ENCODE peak calls at places on chromosome 2, in nine cellular contexts. S is IMR-90, L is ovary, F is kidney, H is heart right ventricle, O is psoas muscle, B is left ventricle myocardium inferior, Q is GM23248, D is lung. E is an unnamed sample.

GRCh38 chr2:72886505-72887031 is 640 bp upstream of the SPR start:
- DNase-seq in B (no peak), O (no peak), S (no peak), Q (no peak), H (no peak), F (no peak), D (no peak), L (no peak), E (no peak)

GRCh38 chr2:53969285-53970094 is 1.3 kb downstream of the PSME4 start:
- DNase-seq in L (no peak), D (no peak), H (no peak), S (peak; percentile 80), F (no peak), B (no peak), Q (peak; percentile 86), O (no peak), E (no peak)

GRCh38 chr2:84781942-84782716 is 98.8 kb downstream of the TRABD2A start:
- DNase-seq in H (no peak), Q (peak; percentile 34), L (no peak), O (no peak), F (no peak), B (no peak), S (peak; percentile 15), D (peak; percentile 38), E (no peak)

GRCh38 chr2:186426153-186427016 is 59.7 kb upstream of the ZC3H15 start:
- DNase-seq in L (no peak), B (no peak), D (no peak), H (no peak), S (no peak), F (no peak), Q (no peak), O (no peak), E (no peak)

GRCh38 chr2:70340921-70341765 is 39.3 kb upstream of the FAM136A start:
- DNase-seq in F (no peak), B (no peak), O (no peak), D (peak; percentile 49), Q (peak; percentile 67), H (no peak), L (no peak), S (peak; percentile 26), E (no peak)

GRCh38 chr2:194686569-194686968 is 970.5 kb upstream of the SLC39A10 start:
- DNase-seq in O (no peak), D (no peak), F (no peak), B (no peak), H (no peak), Q (no peak), S (no peak), L (no peak), E (no peak)

GRCh38 chr2:158969162-158969716 is 799 bp downstream of the TANC1 start:
- DNase-seq in O (no peak), S (no peak), F (no peak), H (no peak), Q (peak; percentile 34), D (no peak), B (no peak), L (no peak), E (no peak)

GRCh38 chr2:209818939-209819338 is 47.3 kb downstream of the UNC80 start:
- DNase-seq in O (no peak), S (no peak), L (no peak), H (no peak), D (no peak), Q (no peak), B (no peak), F (no peak), E (no peak)

GRCh38 chr2:239295377-239296019 is 105.3 kb downstream of the HDAC4 start:
- DNase-seq in O (no peak), F (no peak), B (no peak), L (no peak), S (no peak), D (no peak), H (no peak), Q (no peak), E (peak; percentile 1)

GRCh38 chr2:28463893-28464292 is 32.0 kb upstream of the PLB1 start:
- DNase-seq in F (no peak), H (no peak), S (peak; percentile 61), D (no peak), O (no peak), B (no peak), L (no peak), Q (no peak), E (no peak)

GRCh38 chr2:227812001-227812400 is 1.6 kb upstream of the CCL20 start:
- DNase-seq in Q (no peak), D (no peak), S (peak; percentile 63), H (no peak), L (no peak), F (no peak), O (no peak), B (no peak), E (no peak)

GRCh38 chr2:179701524-179702110 is 159.8 kb downstream of the ZNF385B start:
- DNase-seq in L (no peak), D (no peak), H (no peak), S (peak; percentile 45), O (no peak), F (no peak), Q (peak; percentile 61), B (no peak), E (no peak)

GRCh38 chr2:28707592-28707991 is 44.0 kb upstream of the PPP1CB start:
- DNase-seq in B (no peak), H (no peak), S (no peak), L (no peak), D (no peak), F (no peak), Q (no peak), O (no peak), E (no peak)

GRCh38 chr2:33541243-33541642 is 57.9 kb downstream of the FAM98A start:
- DNase-seq in B (no peak), S (no peak), O (no peak), Q (no peak), L (no peak), F (no peak), D (no peak), H (no peak), E (no peak)

GRCh38 chr2:237358721-237359595 is 55.0 kb downstream of the COL6A3 start:
- DNase-seq in H (no peak), Q (no peak), S (no peak), D (no peak), B (no peak), O (no peak), F (no peak), L (no peak), E (no peak)

GRCh38 chr2:237352279-237352845 is 61.6 kb downstream of the COL6A3 start:
- DNase-seq in B (no peak), F (no peak), S (no peak), L (no peak), D (no peak), Q (peak; percentile 43), O (no peak), H (no peak), E (no peak)

GRCh38 chr2:237354930-237355329 is 59.0 kb downstream of the COL6A3 start:
- DNase-seq in B (no peak), F (no peak), L (no peak), D (no peak), O (no peak), H (no peak), Q (peak; percentile 83), S (peak; percentile 72), E (no peak)

GRCh38 chr2:237353207-237353606 is 60.8 kb downstream of the COL6A3 start:
- DNase-seq in D (no peak), F (no peak), Q (no peak), L (no peak), O (no peak), B (no peak), S (no peak), H (no peak), E (no peak)

DNA sequence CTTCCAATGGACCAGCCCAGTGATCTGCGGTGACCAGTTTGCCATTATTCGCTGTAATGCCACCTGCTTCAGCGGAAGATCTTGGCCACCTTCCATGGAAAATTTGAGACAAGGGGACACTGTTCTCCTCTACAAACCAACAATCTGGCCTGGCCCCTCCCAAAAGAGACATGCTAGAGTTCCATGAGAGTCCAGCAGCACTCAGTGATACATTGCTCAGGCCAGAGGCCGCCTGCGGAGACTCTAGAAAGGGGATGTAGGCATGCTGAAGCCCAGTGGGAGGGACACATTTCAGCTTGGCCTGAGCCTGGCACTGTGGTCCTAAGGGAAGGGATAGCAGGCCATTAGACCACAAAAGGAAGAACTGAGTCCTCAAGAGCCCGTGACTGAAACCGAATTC is 58.2 kb downstream of the COL6A3 start:
- DNase-seq in S (no peak), L (no peak), D (no peak), F (no peak), H (no peak), B (no peak), O (no peak), Q (no peak), E (no peak)
- H3K4me1 ChIP-seq in S (peaks cover 27% of the 10 kb centered on the region), L (peaks cover 14% of the 10 kb centered on the region), D (no peaks in the 10 kb centered on the region), F (no peaks in the 10 kb centered on the region), H (no peaks in the 10 kb centered on the region), B (peaks cover 15% of the 10 kb centered on the region), O (peaks cover 20% of the 10 kb centered on the region), Q (peaks cover 13% of the 10 kb centered on the region), E (no peaks in the 10 kb centered on the region)

DNA sequence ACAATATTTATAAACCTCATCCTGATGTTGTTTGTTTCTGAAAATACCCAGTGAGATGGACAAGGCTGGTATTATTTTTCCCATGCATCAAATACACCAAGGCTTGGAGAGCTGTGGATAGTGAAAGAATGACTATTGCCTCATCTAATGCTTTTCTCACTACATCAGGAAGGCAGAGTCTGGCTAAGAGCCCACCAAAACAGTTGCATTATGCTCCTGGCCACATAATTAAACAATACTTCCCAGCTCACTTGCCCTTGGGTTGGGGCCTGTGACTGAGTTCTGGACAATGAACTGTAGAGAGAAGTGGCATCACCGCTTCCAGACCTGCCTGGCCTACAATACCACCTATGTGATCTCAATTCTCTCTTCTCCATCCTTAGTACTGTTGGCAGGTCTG is 46.4 kb upstream of the REEP1 start:
- DNase-seq in D (no peak), O (no peak), B (no peak), L (no peak), Q (peak; percentile 67), S (peak; percentile 73), H (no peak), F (no peak), E (no peak)
- H3K27ac ChIP-seq in D (no peak overlapping the region), O (no peak overlapping the region), B (peak overlapping the region; percentile 45), L (no peak overlapping the region), Q (no peak overlapping the region), S (no peak overlapping the region), H (no peak overlapping the region), F (no peak overlapping the region), E (no peak overlapping the region)

GRCh38 chr2:236086403-236086970 is 81.7 kb downstream of the GBX2 start:
- DNase-seq in L (no peak), O (no peak), H (no peak), D (no peak), Q (no peak), S (no peak), F (no peak), B (no peak), E (no peak)
- H3K4me3 ChIP-seq in L (no peak overlapping the region), O (no peak overlapping the region), H (no peak overlapping the region), D (no peak overlapping the region), Q (no peak overlapping the region), S (no peak overlapping the region), F (no peak overlapping the region), B (no peak overlapping the region), E (no peak overlapping the region)

DNA sequence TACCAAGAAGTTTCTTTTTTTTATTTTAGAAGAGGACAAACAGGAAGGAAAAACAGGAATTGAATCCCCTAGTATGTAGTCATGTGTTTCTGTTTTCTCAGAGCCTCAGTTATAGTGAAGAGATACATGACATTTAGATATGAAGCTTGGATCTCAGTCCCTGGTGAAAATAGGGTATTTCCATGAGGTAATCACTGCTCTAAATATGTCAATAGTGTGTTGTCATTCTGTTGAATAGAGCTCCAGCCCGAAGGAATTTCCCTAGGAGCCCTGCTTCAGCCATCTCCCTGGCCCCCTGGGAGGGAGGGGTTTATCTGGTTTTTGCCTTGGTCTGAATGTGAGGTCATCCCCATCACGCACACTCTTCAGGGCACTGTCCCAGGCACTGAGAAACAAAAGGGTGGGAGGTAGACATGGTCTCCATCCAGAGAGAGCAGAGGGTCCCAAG is 47.1 kb upstream of the REL start:
- DNase-seq in L (no peak), D (no peak), B (no peak), F (no peak), H (no peak), O (no peak), S (no peak), Q (no peak), E (no peak)
- H3K4me1 ChIP-seq in L (no peaks in the 10 kb centered on the region), D (no peaks in the 10 kb centered on the region), B (peaks cover 3% of the 10 kb centered on the region), F (no peaks in the 10 kb centered on the region), H (peaks cover 11% of the 10 kb centered on the region), O (no peaks in the 10 kb centered on the region), S (no peaks in the 10 kb centered on the region), Q (no peaks in the 10 kb centered on the region), E (no peaks in the 10 kb centered on the region)

E was measured in right cardiac atrium.